ENCODE peak calls at places on chromosome 1, in four cellular contexts. One of them, this sample, is unnamed.

GRCh38 chr1:81329061-81329460 is 471.7 kb upstream of the ADGRL2 start:
- DNase-seq in transverse colon: no peak
- DNase-seq in mesendoderm: peak; percentile 44
- DNase-seq in upper lobe of right lung: no peak
- DNase-seq in this sample: no peak

GRCh38 chr1:151513626-151514101 is 2.5 kb downstream of the CGN start:
- DNase-seq in mesendoderm: peak; percentile 80
- DNase-seq in transverse colon: peak; percentile 91
- DNase-seq in upper lobe of right lung: peak; percentile 87
- DNase-seq in this sample: no peak

GRCh38 chr1:168664069-168664834 is 64.8 kb downstream of the DPT start:
- DNase-seq in mesendoderm: no peak
- DNase-seq in upper lobe of right lung: no peak
- DNase-seq in transverse colon: no peak
- DNase-seq in this sample: no peak

GRCh38 chr1:2788506-2789163 is 12.9 kb downstream of the TTC34 start:
- DNase-seq in transverse colon: no peak
- DNase-seq in upper lobe of right lung: peak; percentile 44
- DNase-seq in mesendoderm: no peak
- DNase-seq in this sample: peak; percentile 10

GRCh38 chr1:57470028-57470427 is 46.2 kb upstream of the DAB1 start:
- DNase-seq in mesendoderm: peak; percentile 73
- DNase-seq in transverse colon: no peak
- DNase-seq in upper lobe of right lung: no peak
- DNase-seq in this sample: no peak

GRCh38 chr1:118898702-118899101 is 89.4 kb downstream of the TBX15 start:
- DNase-seq in mesendoderm: no peak
- DNase-seq in transverse colon: no peak
- DNase-seq in upper lobe of right lung: no peak
- DNase-seq in this sample: no peak

GRCh38 chr1:235972316-235973090 is 92.4 kb downstream of the NID1 start:
- DNase-seq in transverse colon: no peak
- DNase-seq in upper lobe of right lung: no peak
- DNase-seq in mesendoderm: peak; percentile 72
- DNase-seq in this sample: no peak

GRCh38 chr1:42851960-42852607 is 5.7 kb downstream of the ZNF691 start:
- DNase-seq in transverse colon: no peak
- DNase-seq in upper lobe of right lung: no peak
- DNase-seq in mesendoderm: no peak
- DNase-seq in this sample: no peak

GRCh38 chr1:242005866-242006565 is 7.1 kb upstream of the MAP1LC3C start:
- DNase-seq in transverse colon: no peak
- DNase-seq in upper lobe of right lung: no peak
- DNase-seq in mesendoderm: peak; percentile 77
- DNase-seq in this sample: no peak

GRCh38 chr1:202376247-202376646 is 27.7 kb downstream of the PPP1R12B start:
- DNase-seq in upper lobe of right lung: no peak
- DNase-seq in transverse colon: no peak
- DNase-seq in mesendoderm: no peak
- DNase-seq in this sample: no peak

GRCh38 chr1:7429290-7429689 is 341.8 kb upstream of the VAMP3 start:
- DNase-seq in transverse colon: no peak
- DNase-seq in mesendoderm: no peak
- DNase-seq in upper lobe of right lung: no peak
- DNase-seq in this sample: no peak

GRCh38 chr1:3099861-3100260 is 30.9 kb downstream of the PRDM16 start:
- DNase-seq in mesendoderm: no peak
- DNase-seq in upper lobe of right lung: no peak
- DNase-seq in transverse colon: no peak
- DNase-seq in this sample: no peak

GRCh38 chr1:54376085-54377039 is 29.8 kb downstream of the SSBP3 start:
- DNase-seq in transverse colon: peak; percentile 71
- DNase-seq in upper lobe of right lung: no peak
- DNase-seq in mesendoderm: peak; percentile 62
- DNase-seq in this sample: no peak

GRCh38 chr1:210464519-210465039 is 135.9 kb downstream of the HHAT start:
- DNase-seq in transverse colon: no peak
- DNase-seq in mesendoderm: no peak
- DNase-seq in upper lobe of right lung: peak; percentile 84
- DNase-seq in this sample: no peak

GRCh38 chr1:203996126-203996525 is 76.8 kb upstream of the SOX13 start:
- DNase-seq in upper lobe of right lung: no peak
- DNase-seq in transverse colon: no peak
- DNase-seq in mesendoderm: peak; percentile 91
- DNase-seq in this sample: peak; percentile 64

GRCh38 chr1:171655215-171656116 is 3.0 kb upstream of the MYOC start:
- DNase-seq in mesendoderm: peak; percentile 86
- DNase-seq in upper lobe of right lung: no peak
- DNase-seq in transverse colon: peak; percentile 57
- DNase-seq in this sample: peak; percentile 79

GRCh38 chr1:201916649-201917249 is 28.1 kb downstream of the SHISA4 start:
- DNase-seq in upper lobe of right lung: no peak
- DNase-seq in transverse colon: peak; percentile 69
- DNase-seq in mesendoderm: no peak
- DNase-seq in this sample: peak; percentile 88

GRCh38 chr1:8663915-8664331 is 153.5 kb downstream of the RERE start:
- DNase-seq in transverse colon: peak; percentile 28
- DNase-seq in upper lobe of right lung: no peak
- DNase-seq in mesendoderm: no peak
- DNase-seq in this sample: no peak

GRCh38 chr1:51284487-51284954 is 45.8 kb downstream of the TTC39A start:
- DNase-seq in upper lobe of right lung: no peak
- DNase-seq in mesendoderm: no peak
- DNase-seq in transverse colon: peak; percentile 33
- DNase-seq in this sample: no peak

GRCh38 chr1:169538998-169539871 is 47.0 kb downstream of the F5 start:
- DNase-seq in transverse colon: no peak
- DNase-seq in upper lobe of right lung: no peak
- DNase-seq in mesendoderm: no peak
- DNase-seq in this sample: no peak

GRCh38 chr1:68221971-68222355 is 10.4 kb downstream of the WLS start:
- DNase-seq in mesendoderm: no peak
- DNase-seq in upper lobe of right lung: no peak
- DNase-seq in transverse colon: no peak
- DNase-seq in this sample: no peak

GRCh38 chr1:161792740-161793139 is 26.6 kb downstream of the ATF6 start:
- DNase-seq in mesendoderm: peak; percentile 68
- DNase-seq in upper lobe of right lung: no peak
- DNase-seq in transverse colon: no peak
- DNase-seq in this sample: no peak

GRCh38 chr1:42960693-42961559 is 2.3 kb upstream of the SLC2A1 start:
- DNase-seq in transverse colon: no peak
- DNase-seq in upper lobe of right lung: no peak
- DNase-seq in mesendoderm: no peak
- DNase-seq in this sample: no peak

GRCh38 chr1:201111672-201112071 is 554 bp downstream of the CACNA1S start:
- DNase-seq in transverse colon: no peak
- DNase-seq in mesendoderm: no peak
- DNase-seq in upper lobe of right lung: no peak
- DNase-seq in this sample: no peak

GRCh38 chr1:9859252-9860014 is 35.7 kb upstream of the CLSTN1 start:
- DNase-seq in upper lobe of right lung: no peak
- DNase-seq in transverse colon: no peak
- DNase-seq in mesendoderm: peak; percentile 74
- DNase-seq in this sample: no peak

GRCh38 chr1:244998717-244999346 is 134.5 kb upstream of the HNRNPU start:
- DNase-seq in upper lobe of right lung: no peak
- DNase-seq in transverse colon: no peak
- DNase-seq in mesendoderm: no peak
- DNase-seq in this sample: no peak

GRCh38 chr1:156400191-156400920 is 31.3 kb downstream of the RHBG start:
- DNase-seq in upper lobe of right lung: no peak
- DNase-seq in transverse colon: no peak
- DNase-seq in mesendoderm: no peak
- DNase-seq in this sample: no peak

GRCh38 chr1:200090252-200091159 is 63.0 kb downstream of the NR5A2 start:
- DNase-seq in transverse colon: no peak
- DNase-seq in upper lobe of right lung: no peak
- DNase-seq in mesendoderm: peak; percentile 80
- DNase-seq in this sample: no peak

GRCh38 chr1:228955691-228956090 is 220.4 kb downstream of the RHOU start:
- DNase-seq in upper lobe of right lung: no peak
- DNase-seq in transverse colon: no peak
- DNase-seq in mesendoderm: no peak
- DNase-seq in this sample: no peak

DNA sequence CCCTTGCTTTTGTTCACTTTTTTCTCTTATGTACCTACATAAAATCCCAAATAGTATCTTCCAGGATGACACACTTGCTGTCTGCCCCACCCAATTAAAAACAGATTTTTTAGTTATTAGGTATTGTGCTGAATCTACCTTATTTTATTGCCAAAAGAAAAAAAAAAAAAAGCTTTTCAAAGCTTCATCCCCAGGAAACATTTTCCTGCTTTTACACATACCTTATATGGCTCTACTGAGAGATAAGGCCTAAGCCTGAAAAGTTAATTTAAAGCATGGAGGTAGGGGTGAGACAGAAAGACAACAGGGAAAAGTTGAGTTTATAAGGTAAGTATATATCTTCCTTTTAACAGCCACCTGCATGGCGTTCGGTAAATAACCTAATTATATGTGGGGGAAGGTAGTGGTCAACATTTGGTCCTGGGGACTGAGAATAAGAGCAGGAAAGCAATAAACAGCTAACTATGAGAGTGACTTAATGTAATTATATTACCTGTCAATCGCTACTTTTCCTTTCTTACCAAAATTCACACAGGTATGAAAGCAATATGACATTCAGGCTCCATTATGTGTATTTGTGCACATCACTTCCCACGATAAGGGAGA is 54.6 kb upstream of the BOLA1 start:
- DNase-seq in mesendoderm: peak; percentile 28
- DNase-seq in transverse colon: no peak
- DNase-seq in upper lobe of right lung: no peak
- DNase-seq in this sample: no peak
- H3K27ac ChIP-seq in mesendoderm: no peak overlapping the region
- H3K27ac ChIP-seq in transverse colon: peak overlapping the region; percentile 86
- H3K27ac ChIP-seq in upper lobe of right lung: no peak overlapping the region
- H3K27ac ChIP-seq in this sample: peak overlapping the region; percentile 3

GRCh38 chr1:109208847-109209463 is 4.8 kb upstream of the SARS1 start:
- DNase-seq in transverse colon: no peak
- DNase-seq in upper lobe of right lung: no peak
- DNase-seq in mesendoderm: no peak
- DNase-seq in this sample: no peak
- H3K4me3 ChIP-seq in transverse colon: no peak overlapping the region
- H3K4me3 ChIP-seq in upper lobe of right lung: no peak overlapping the region
- H3K4me3 ChIP-seq in mesendoderm: no peak overlapping the region
- H3K4me3 ChIP-seq in this sample: peak overlapping the region; percentile 39

GRCh38 chr1:233277637-233278413 is 17.7 kb downstream of the PCNX2 start:
- DNase-seq in transverse colon: no peak
- DNase-seq in upper lobe of right lung: no peak
- DNase-seq in mesendoderm: peak; percentile 47
- DNase-seq in this sample: no peak

GRCh38 chr1:233279971-233280370 is 15.6 kb downstream of the PCNX2 start:
- DNase-seq in mesendoderm: no peak
- DNase-seq in upper lobe of right lung: no peak
- DNase-seq in transverse colon: no peak
- DNase-seq in this sample: no peak

GRCh38 chr1:233278621-233279020 is 16.9 kb downstream of the PCNX2 start:
- DNase-seq in mesendoderm: no peak
- DNase-seq in upper lobe of right lung: no peak
- DNase-seq in transverse colon: no peak
- DNase-seq in this sample: no peak

GRCh38 chr1:233282582-233282886 is 13.0 kb downstream of the PCNX2 start:
- DNase-seq in mesendoderm: no peak
- DNase-seq in upper lobe of right lung: no peak
- DNase-seq in transverse colon: no peak
- DNase-seq in this sample: no peak

DNA sequence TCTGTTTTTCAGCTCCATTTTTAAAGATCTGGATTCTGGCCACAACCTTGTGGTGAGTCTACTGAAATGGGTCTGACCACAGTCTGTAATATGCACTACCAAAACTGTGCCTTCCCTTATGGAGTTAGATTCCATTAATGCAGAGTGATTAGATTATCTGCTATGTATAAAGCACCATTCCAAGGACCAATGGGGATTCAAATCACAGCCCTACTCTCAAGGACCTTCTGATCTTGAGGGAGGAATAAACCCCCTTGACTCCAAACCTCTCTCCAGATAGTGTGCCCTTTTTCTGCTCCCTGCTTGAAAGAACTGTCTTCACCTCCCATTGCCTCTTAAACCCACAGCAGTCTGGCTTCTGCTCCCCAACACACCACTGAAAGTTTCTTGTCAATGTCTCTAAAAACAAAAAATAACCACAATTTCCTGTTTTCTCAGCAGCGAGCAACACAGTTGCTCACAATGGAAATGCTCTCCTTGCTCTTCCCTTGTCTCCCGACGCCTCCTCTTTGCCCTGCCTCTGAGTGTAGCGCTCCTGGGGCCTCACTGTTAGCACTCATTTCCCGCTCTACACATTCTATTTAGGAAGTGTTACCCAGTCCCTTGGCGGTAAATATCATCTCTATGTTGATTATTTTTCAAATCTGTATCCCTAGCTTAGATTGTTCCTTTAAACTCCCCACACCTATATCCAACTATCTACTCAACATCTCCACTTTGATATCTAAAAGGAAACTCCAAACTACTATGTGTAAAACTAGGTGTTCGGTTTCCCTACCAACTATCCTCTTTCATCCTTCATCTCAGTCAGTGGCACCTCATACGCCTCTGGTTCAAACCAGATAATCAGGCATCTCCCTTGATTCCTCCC is 13.6 kb downstream of the PCNX2 start:
- DNase-seq in mesendoderm: no peak
- DNase-seq in transverse colon: no peak
- DNase-seq in upper lobe of right lung: no peak
- DNase-seq in this sample: no peak
- H3K27ac ChIP-seq in mesendoderm: no peak overlapping the region
- H3K27ac ChIP-seq in transverse colon: no peak overlapping the region
- H3K27ac ChIP-seq in upper lobe of right lung: no peak overlapping the region
- H3K27ac ChIP-seq in this sample: no peak overlapping the region

DNA sequence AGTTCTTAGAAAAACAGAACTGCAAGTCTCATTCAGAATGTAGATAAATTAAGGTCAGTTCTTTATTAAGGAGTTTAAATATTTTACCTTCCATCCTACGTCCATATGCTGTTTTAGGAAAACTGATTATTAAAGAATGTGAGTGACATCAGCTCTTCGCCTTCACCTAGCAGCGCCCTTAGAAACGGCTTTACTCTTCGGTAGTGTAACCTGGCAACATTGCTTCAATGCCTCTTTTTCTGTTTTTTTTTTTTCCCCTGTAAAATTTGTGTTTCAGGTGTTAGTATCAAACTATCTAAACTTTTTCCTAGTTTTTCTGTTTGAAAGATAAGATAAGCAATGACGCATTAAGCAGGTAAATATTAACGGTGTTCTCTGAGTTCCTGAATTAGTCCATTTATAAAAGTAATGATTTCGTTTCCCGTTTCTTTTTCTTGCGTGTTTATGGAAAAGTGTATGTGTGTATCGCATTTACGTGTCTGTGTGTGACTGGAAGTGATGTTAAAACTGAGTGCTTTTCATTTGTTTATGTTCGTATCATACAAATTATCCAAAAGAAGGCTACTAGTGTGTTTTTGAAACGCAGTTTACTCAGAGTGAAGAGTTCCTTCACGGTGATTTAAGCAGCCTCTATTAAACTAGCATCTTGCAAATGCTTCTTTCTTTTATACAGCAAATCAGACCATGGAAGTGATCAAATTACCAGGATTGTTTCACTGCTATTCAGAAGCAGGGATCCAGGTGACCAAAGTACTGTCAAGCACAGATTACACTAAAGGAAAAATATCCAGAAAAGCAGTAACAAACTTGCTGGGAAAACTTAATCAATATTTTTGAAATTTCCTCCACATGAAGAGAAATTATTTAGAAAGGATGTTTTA is 139.0 kb downstream of the SDCCAG8 start:
- DNase-seq in upper lobe of right lung: no peak
- DNase-seq in mesendoderm: no peak
- DNase-seq in transverse colon: no peak
- DNase-seq in this sample: no peak
- H3K4me3 ChIP-seq in upper lobe of right lung: no peak overlapping the region
- H3K4me3 ChIP-seq in mesendoderm: no peak overlapping the region
- H3K4me3 ChIP-seq in transverse colon: no peak overlapping the region
- H3K4me3 ChIP-seq in this sample: no peak overlapping the region